ENCODE peak calls at places on chromosomes 1 and 21, in nine cellular contexts. L, M, Q, O, W, H, D, C and B are unnamed samples. For H3K27me3, the result is how much of the 10 kb centered on the place peaks cover.

GRCh38 chr1:181159451-181160151 is 71.1 kb downstream of the IER5 start:
- DNase-seq in D (peak), Q (peak), O (peak), W (peak), L (no peak), C (no peak), H (peak), M (peak), B (no peak)

GRCh38 chr1:30727796-30728195 is 4.4 kb upstream of the MATN1 start:
- DNase-seq in O (no peak), Q (no peak), M (no peak), D (peak), W (no peak), L (no peak), H (no peak), C (no peak), B (no peak)

GRCh38 chr1:51063121-51063520 is 38.9 kb upstream of the C1orf185 start:
- DNase-seq in D (peak), C (no peak), Q (no peak), L (peak), M (no peak), H (no peak), W (no peak), O (no peak), B (no peak)

GRCh38 chr1:99218572-99218971 is 45.7 kb upstream of the PLPPR4 start:
- DNase-seq in M (no peak), L (no peak), D (no peak), C (no peak), H (no peak), O (no peak), Q (no peak), W (no peak), B (no peak)

GRCh38 chr21:16678479-16678878 is 834.4 kb upstream of the CXADR start:
- DNase-seq in M (no peak), H (no peak), D (no peak), C (no peak), L (no peak), Q (no peak), O (no peak), W (no peak), B (no peak)

GRCh38 chr1:96983866-96984265 is 262.3 kb downstream of the PTBP2 start:
- DNase-seq in H (no peak), W (no peak), D (no peak), O (no peak), M (no peak), Q (no peak), L (no peak), C (no peak), B (no peak)

GRCh38 chr1:114353233-114353632 is 157.8 kb downstream of the TRIM33 start:
- DNase-seq in C (peak), O (no peak), L (peak), M (peak), H (no peak), W (peak), D (peak), Q (peak), B (peak)

GRCh38 chr1:63327417-63328139 is 5.2 kb downstream of the FOXD3 start:
- DNase-seq in H (no peak), L (peak), D (peak), C (peak), M (peak), W (peak), O (peak), Q (peak), B (peak)

GRCh38 chr1:6300342-6301141 is 39.6 kb upstream of the GPR153 start:
- DNase-seq in D (peak), L (no peak), O (no peak), M (no peak), Q (no peak), C (no peak), H (no peak), W (no peak), B (no peak)

GRCh38 chr1:165476776-165477175 is 31.9 kb upstream of the RXRG start:
- DNase-seq in H (no peak), M (no peak), O (no peak), D (no peak), Q (no peak), C (no peak), L (no peak), W (no peak), B (no peak)

DNA sequence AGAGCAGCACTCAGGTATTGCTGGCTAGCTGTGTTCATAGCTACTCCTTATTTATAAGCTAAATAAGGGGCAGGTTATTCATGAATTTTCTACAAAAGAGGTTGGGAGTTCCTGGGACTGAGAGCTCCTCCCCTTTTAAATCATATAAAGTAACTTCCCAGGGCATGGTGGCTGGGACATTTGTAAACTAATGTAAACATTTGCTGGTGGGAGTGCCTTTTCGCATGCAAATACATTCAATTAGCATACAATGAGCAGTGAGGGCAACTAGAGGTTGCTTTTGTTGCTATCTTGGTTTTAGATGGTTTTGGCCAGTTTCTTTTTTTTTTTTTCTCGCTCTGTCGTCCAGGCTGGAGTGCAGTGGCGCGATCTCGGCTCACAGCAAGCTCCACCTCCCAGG is 43.4 kb downstream of the GNPAT start:
- DNase-seq in L (no peak), H (no peak), M (no peak), Q (no peak), W (no peak), O (no peak), C (peak), D (no peak), B (no peak)
- H3K27me3 ChIP-seq in L (under half), H (under half), M (under half), Q (under half), W (under half), O (under half), C (under half), D (under half), B (under half)

GRCh38 chr1:156618853-156619581 is at the start of gene HAPLN2:
- DNase-seq in L (no peak), Q (no peak), D (peak), H (no peak), O (no peak), M (no peak), C (peak), W (no peak), B (no peak)
- H3K27me3 ChIP-seq in L (half or more), Q (under half), D (under half), H (under half), O (under half), M (under half), C (under half), W (under half), B (under half)

DNA sequence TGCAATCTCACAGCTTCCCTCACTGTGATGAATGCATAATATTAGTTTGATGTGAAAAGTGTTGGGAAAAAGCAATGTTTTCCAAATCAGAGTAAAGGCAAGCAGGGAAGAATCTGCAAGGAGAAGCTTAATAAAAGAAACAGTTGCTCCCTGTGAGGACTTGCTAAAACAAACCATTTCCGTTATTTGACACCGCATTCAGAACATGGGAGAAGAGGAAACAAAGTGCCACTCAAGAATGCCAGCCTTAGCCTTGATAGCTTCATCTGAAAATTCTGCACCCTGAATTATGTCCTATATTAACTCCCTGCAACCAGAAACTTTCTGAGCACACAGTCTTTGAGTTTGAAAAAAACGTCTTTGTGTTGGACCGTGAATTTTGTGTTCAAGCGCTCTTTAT is 208.7 kb downstream of the DAB1 start:
- DNase-seq in D (no peak), Q (no peak), H (no peak), W (no peak), O (no peak), M (no peak), C (peak), L (no peak), B (no peak)
- H3K27me3 ChIP-seq in D (under half), Q (under half), H (under half), W (under half), O (under half), M (under half), C (under half), L (under half), B (under half)

DNA sequence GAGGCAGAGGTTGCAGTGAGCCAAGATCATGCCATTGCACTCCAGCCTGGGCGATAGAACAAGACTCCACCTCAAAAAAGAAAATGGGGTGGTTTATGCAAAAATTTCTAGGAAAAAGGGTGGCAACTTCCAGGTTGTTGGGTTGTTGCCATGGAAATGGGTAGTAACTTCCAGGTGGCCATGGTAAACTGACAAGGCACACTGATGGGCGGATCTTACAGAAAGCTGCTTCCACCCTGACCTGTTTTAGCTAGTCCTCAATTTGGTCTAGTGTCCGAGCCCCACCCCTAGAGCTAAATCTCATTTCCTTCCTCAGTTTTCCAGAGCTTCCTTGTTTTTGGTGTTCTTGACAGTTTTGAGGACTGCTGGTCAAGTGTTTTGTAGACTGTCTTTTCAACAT is 13.6 kb downstream of the KLHDC7A start:
- DNase-seq in L (no peak), O (no peak), H (no peak), D (no peak), Q (no peak), C (no peak), W (no peak), M (no peak), B (no peak)
- H3K27me3 ChIP-seq in L (under half), O (under half), H (under half), D (under half), Q (under half), C (under half), W (under half), M (under half), B (under half)